ENCODE peak calls at places on chromosome 6, in eight cellular contexts. One of them, this sample, is unnamed.

GRCh38 chr6:21609881-21610329 is 16.4 kb downstream of the SOX4 start:
- DNase-seq in HepG2: no peak
- DNase-seq in H1: peak
- DNase-seq in GM12878: no peak
- DNase-seq in IMR-90: no peak
- DNase-seq in SK-N-SH: no peak
- DNase-seq in A549: no peak
- DNase-seq in K562: no peak
- DNase-seq in this sample: no peak

GRCh38 chr6:15870354-15871043 is 207.7 kb upstream of the DTNBP1 start:
- DNase-seq in H1: no peak
- DNase-seq in SK-N-SH: peak
- DNase-seq in GM12878: no peak
- DNase-seq in A549: no peak
- DNase-seq in K562: no peak
- DNase-seq in HepG2: no peak
- DNase-seq in IMR-90: no peak
- DNase-seq in this sample: no peak

GRCh38 chr6:31887608-31888007 is 8.8 kb upstream of the SLC44A4 start:
- DNase-seq in GM12878: no peak
- DNase-seq in K562: no peak
- DNase-seq in H1: no peak
- DNase-seq in A549: no peak
- DNase-seq in SK-N-SH: peak
- DNase-seq in IMR-90: no peak
- DNase-seq in HepG2: no peak
- DNase-seq in this sample: no peak

GRCh38 chr6:119025793-119026192 is 52.7 kb downstream of the FAM184A start:
- DNase-seq in HepG2: no peak
- DNase-seq in SK-N-SH: no peak
- DNase-seq in GM12878: no peak
- DNase-seq in K562: no peak
- DNase-seq in A549: no peak
- DNase-seq in IMR-90: no peak
- DNase-seq in H1: no peak
- DNase-seq in this sample: no peak

GRCh38 chr6:123039431-123039830 is 43.4 kb downstream of the CLVS2 start:
- DNase-seq in K562: no peak
- DNase-seq in H1: no peak
- DNase-seq in HepG2: no peak
- DNase-seq in IMR-90: no peak
- DNase-seq in SK-N-SH: no peak
- DNase-seq in GM12878: no peak
- DNase-seq in A549: no peak
- DNase-seq in this sample: no peak

GRCh38 chr6:108166664-108167448 is 1.0 kb downstream of the NR2E1 start:
- DNase-seq in H1: no peak
- DNase-seq in HepG2: no peak
- DNase-seq in GM12878: no peak
- DNase-seq in IMR-90: no peak
- DNase-seq in K562: no peak
- DNase-seq in SK-N-SH: peak
- DNase-seq in A549: no peak
- DNase-seq in this sample: peak

GRCh38 chr6:14129572-14129971 is 12.0 kb downstream of the CD83 start:
- DNase-seq in K562: peak
- DNase-seq in SK-N-SH: peak
- DNase-seq in HepG2: peak
- DNase-seq in IMR-90: peak
- DNase-seq in A549: peak
- DNase-seq in GM12878: no peak
- DNase-seq in H1: no peak
- DNase-seq in this sample: peak

GRCh38 chr6:114739656-114740055 is 396.8 kb upstream of the HS3ST5 start:
- DNase-seq in GM12878: no peak
- DNase-seq in K562: no peak
- DNase-seq in A549: no peak
- DNase-seq in HepG2: no peak
- DNase-seq in H1: no peak
- DNase-seq in IMR-90: no peak
- DNase-seq in SK-N-SH: no peak
- DNase-seq in this sample: no peak

GRCh38 chr6:90466191-90466940 is 120.5 kb downstream of the MAP3K7 start:
- DNase-seq in HepG2: no peak
- DNase-seq in A549: no peak
- DNase-seq in H1: no peak
- DNase-seq in SK-N-SH: no peak
- DNase-seq in K562: peak
- DNase-seq in GM12878: no peak
- DNase-seq in IMR-90: peak
- DNase-seq in this sample: no peak

GRCh38 chr6:153106021-153106420 is 25.1 kb downstream of the RGS17 start:
- DNase-seq in SK-N-SH: no peak
- DNase-seq in H1: no peak
- DNase-seq in K562: no peak
- DNase-seq in HepG2: no peak
- DNase-seq in A549: no peak
- DNase-seq in GM12878: no peak
- DNase-seq in IMR-90: no peak
- DNase-seq in this sample: no peak

GRCh38 chr6:153104220-153104619 is 26.9 kb downstream of the RGS17 start:
- DNase-seq in A549: no peak
- DNase-seq in IMR-90: no peak
- DNase-seq in SK-N-SH: no peak
- DNase-seq in HepG2: no peak
- DNase-seq in K562: no peak
- DNase-seq in H1: no peak
- DNase-seq in GM12878: no peak
- DNase-seq in this sample: no peak

GRCh38 chr6:153103256-153103655 is 27.8 kb downstream of the RGS17 start:
- DNase-seq in SK-N-SH: no peak
- DNase-seq in H1: no peak
- DNase-seq in GM12878: no peak
- DNase-seq in A549: no peak
- DNase-seq in K562: no peak
- DNase-seq in HepG2: no peak
- DNase-seq in IMR-90: no peak
- DNase-seq in this sample: no peak

DNA sequence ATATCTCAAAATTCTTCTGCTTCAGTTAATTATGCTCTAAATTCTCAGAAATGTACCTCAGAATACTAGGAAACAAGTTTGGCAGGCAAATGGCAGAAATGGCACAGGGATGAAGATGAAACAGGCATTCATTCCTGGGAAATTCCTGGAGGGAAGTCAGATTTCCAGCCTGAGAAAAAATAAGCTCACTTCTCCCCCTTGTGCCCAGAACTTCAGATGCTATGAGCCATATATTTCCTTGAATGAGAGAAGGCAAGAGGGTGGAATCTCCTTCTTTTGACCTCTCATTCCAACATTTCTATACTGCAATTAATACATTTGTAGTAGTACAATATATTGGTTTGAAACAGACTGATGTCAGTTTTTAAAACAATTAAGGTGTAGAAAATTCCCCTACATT is 22.8 kb downstream of the RGS17 start:
- DNase-seq in A549: no peak
- DNase-seq in GM12878: no peak
- DNase-seq in IMR-90: no peak
- DNase-seq in HepG2: no peak
- DNase-seq in H1: no peak
- DNase-seq in SK-N-SH: peak
- DNase-seq in K562: no peak
- DNase-seq in this sample: no peak
- TF ChIP-seq USF2 in A549: no peak
- TF ChIP-seq USF2 in GM12878: no peak
- TF ChIP-seq USF2 in IMR-90: no peak
- TF ChIP-seq USF2 in HepG2: no peak
- TF ChIP-seq USF2 in H1: no peak
- TF ChIP-seq USF2 in SK-N-SH: no peak
- TF ChIP-seq USF2 in K562: no peak
- TF ChIP-seq USF2 in this sample: no peak

DNA sequence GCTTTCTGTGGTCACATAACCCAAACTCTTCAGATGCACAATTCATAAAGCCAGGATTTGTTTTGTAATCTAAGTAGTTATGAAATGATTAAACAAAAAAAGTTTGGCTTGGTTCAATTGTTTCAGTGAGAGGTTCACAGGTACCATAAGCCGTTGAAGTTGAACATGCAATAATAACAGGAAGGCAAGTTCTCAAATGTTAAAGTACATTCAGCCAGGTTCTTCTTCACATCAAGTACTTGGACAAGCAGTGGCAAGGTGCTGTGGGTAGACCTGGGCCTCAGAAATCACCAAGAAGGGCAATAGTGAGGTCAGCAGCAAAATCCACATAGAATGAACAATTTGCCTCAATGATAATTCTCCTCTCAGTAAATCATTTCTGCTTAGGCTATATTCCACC is 175.5 kb downstream of the EPM2A start:
- DNase-seq in SK-N-SH: no peak
- DNase-seq in K562: no peak
- DNase-seq in GM12878: no peak
- DNase-seq in H1: no peak
- DNase-seq in A549: no peak
- DNase-seq in IMR-90: no peak
- DNase-seq in HepG2: no peak
- DNase-seq in this sample: no peak
- TF ChIP-seq USF2 in SK-N-SH: no peak
- TF ChIP-seq USF2 in K562: no peak
- TF ChIP-seq USF2 in GM12878: no peak
- TF ChIP-seq USF2 in H1: no peak
- TF ChIP-seq USF2 in A549: no peak
- TF ChIP-seq USF2 in IMR-90: no peak
- TF ChIP-seq USF2 in HepG2: no peak
- TF ChIP-seq USF2 in this sample: no peak

DNA sequence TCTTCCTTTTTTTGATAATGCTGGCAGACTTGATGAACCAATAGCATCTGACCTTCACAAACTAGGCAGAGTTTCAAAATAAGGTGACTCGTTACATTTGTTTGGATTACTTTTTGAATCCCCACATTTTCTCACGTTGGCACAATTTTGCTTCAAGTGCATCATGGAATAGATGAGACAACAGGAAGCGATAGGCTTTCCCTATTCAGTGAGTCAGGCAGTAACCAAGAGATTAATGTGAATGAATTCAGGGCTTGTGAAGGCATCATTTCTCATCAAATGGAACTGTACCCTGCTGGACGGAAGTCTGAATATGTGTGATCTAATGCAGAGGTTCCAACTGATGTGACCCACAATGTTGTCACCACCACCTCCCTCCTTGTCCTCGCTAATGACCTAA is 10.7 kb downstream of the RFPL4B start:
- DNase-seq in HepG2: no peak
- DNase-seq in GM12878: no peak
- DNase-seq in A549: peak
- DNase-seq in IMR-90: peak
- DNase-seq in H1: no peak
- DNase-seq in SK-N-SH: no peak
- DNase-seq in K562: no peak
- DNase-seq in this sample: no peak
- TF ChIP-seq USF2 in HepG2: no peak
- TF ChIP-seq USF2 in GM12878: no peak
- TF ChIP-seq USF2 in A549: no peak
- TF ChIP-seq USF2 in IMR-90: no peak
- TF ChIP-seq USF2 in H1: no peak
- TF ChIP-seq USF2 in SK-N-SH: no peak
- TF ChIP-seq USF2 in K562: no peak
- TF ChIP-seq USF2 in this sample: no peak

DNA sequence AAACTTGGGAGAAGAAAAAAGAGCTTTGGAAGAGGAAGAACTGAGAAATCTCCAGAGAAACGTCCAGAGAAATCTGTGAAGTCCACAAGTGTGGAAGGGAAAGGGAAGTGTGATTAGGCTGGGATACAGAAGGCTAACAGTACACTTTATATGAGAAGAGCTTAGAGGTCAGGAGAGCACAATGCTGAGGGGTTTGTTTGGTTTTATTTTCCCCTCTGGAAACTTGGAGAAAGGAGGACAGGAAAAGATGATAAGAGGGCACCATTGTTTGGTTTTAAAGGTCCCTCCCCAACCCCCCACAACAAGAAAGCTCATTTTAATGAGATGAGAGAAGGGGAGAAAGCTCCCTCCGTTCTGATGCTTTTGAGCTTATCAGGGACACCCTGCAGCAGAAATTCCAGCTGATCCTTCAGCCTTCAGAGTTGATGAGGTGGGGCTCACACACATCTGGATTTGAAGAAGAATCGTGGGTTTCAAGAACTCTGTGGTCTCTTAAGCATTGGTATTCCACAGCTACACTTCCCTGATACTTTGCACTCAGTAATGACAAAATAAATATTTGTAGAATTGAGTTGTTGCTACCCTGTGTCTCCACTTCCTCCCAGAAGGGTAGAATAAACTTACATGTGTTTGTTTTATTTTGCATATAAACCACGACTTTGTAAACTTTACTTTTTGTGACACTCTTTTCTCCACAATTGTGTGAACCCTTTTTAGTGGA is 1.9 kb downstream of the NT5E start:
- DNase-seq in H1: no peak
- DNase-seq in SK-N-SH: no peak
- DNase-seq in K562: no peak
- DNase-seq in IMR-90: no peak
- DNase-seq in HepG2: peak
- DNase-seq in GM12878: no peak
- DNase-seq in A549: peak
- DNase-seq in this sample: no peak
- TF ChIP-seq USF2 in H1: no peak
- TF ChIP-seq USF2 in SK-N-SH: no peak
- TF ChIP-seq USF2 in K562: no peak
- TF ChIP-seq USF2 in IMR-90: no peak
- TF ChIP-seq USF2 in HepG2: no peak
- TF ChIP-seq USF2 in GM12878: no peak
- TF ChIP-seq USF2 in A549: no peak
- TF ChIP-seq USF2 in this sample: no peak

GRCh38 chr6:35485402-35485877 is 11.4 kb downstream of the TEAD3 start:
- DNase-seq in K562: no peak
- DNase-seq in GM12878: no peak
- DNase-seq in A549: no peak
- DNase-seq in HepG2: no peak
- DNase-seq in IMR-90: no peak
- DNase-seq in SK-N-SH: no peak
- DNase-seq in H1: peak
- DNase-seq in this sample: peak

GRCh38 chr6:35483892-35484645 is 12.8 kb downstream of the TEAD3 start:
- DNase-seq in HepG2: no peak
- DNase-seq in SK-N-SH: no peak
- DNase-seq in IMR-90: no peak
- DNase-seq in GM12878: no peak
- DNase-seq in A549: no peak
- DNase-seq in H1: no peak
- DNase-seq in K562: no peak
- DNase-seq in this sample: no peak

GRCh38 chr6:35483490-35483889 is 13.4 kb downstream of the TEAD3 start:
- DNase-seq in GM12878: no peak
- DNase-seq in IMR-90: no peak
- DNase-seq in K562: no peak
- DNase-seq in A549: no peak
- DNase-seq in H1: no peak
- DNase-seq in SK-N-SH: no peak
- DNase-seq in HepG2: no peak
- DNase-seq in this sample: no peak

GRCh38 chr6:35486005-35486925 is 10.6 kb downstream of the TEAD3 start:
- DNase-seq in H1: peak
- DNase-seq in GM12878: no peak
- DNase-seq in K562: no peak
- DNase-seq in A549: no peak
- DNase-seq in HepG2: no peak
- DNase-seq in SK-N-SH: peak
- DNase-seq in IMR-90: no peak
- DNase-seq in this sample: peak

GRCh38 chr6:35484921-35485392 is 11.9 kb downstream of the TEAD3 start:
- DNase-seq in K562: no peak
- DNase-seq in A549: no peak
- DNase-seq in H1: peak
- DNase-seq in IMR-90: peak
- DNase-seq in GM12878: no peak
- DNase-seq in HepG2: no peak
- DNase-seq in SK-N-SH: peak
- DNase-seq in this sample: no peak
- TF ChIP-seq USF2 in K562: no peak
- TF ChIP-seq USF2 in A549: no peak
- TF ChIP-seq USF2 in H1: no peak
- TF ChIP-seq USF2 in IMR-90: no peak
- TF ChIP-seq USF2 in GM12878: no peak
- TF ChIP-seq USF2 in HepG2: no peak
- TF ChIP-seq USF2 in SK-N-SH: no peak
- TF ChIP-seq USF2 in this sample: no peak